ENCODE peak calls at places on chromosomes 13 and 19, in nine cellular contexts. E is Peyer's patch, K is body of pancreas, U is HCT116, A is A549, C is thyroid gland, Z is spleen, Q is esophagus squamous epithelium, X is tibial nerve. P is an unnamed sample.

GRCh38 chr13:65034266-65034665 is 2195.9 kb downstream of the PCDH9 start:
- DNase-seq in E (no peak), K (no peak), U (no peak), A (no peak), C (no peak), Z (no peak), Q (no peak), X (no peak), P (no peak)

GRCh38 chr19:46955114-46955812 is 64.4 kb upstream of the NPAS1 start:
- DNase-seq in E (no peak), K (no peak), U (no peak), A (no peak), C (no peak), Z (no peak), Q (no peak), X (no peak), P (no peak)

GRCh38 chr13:40494513-40494912 is 171.9 kb downstream of the FOXO1 start:
- DNase-seq in E (no peak), K (no peak), U (no peak), A (no peak), C (no peak), Z (no peak), Q (no peak), X (no peak), P (no peak)

GRCh38 chr19:6048348-6048747 is 62.0 kb downstream of the RFX2 start:
- DNase-seq in E (no peak), K (no peak), U (no peak), A (no peak), C (peak; percentile 24), Z (no peak), Q (no peak), X (no peak), P (no peak)

GRCh38 chr13:110398564-110399507 is 91.8 kb downstream of the COL4A2 start:
- DNase-seq in E (no peak), K (no peak), U (no peak), A (no peak), C (no peak), Z (no peak), Q (no peak), X (no peak), P (no peak)

GRCh38 chr19:55264531-55264930 is 5.7 kb upstream of the PPP6R1 start:
- DNase-seq in E (no peak), K (no peak), U (no peak), A (no peak), C (no peak), Z (no peak), Q (no peak), X (no peak), P (no peak)

GRCh38 chr13:88601949-88602348 is 930.8 kb downstream of the SLITRK5 start:
- DNase-seq in E (no peak), K (no peak), U (no peak), A (no peak), C (no peak), Z (no peak), Q (no peak), X (no peak), P (no peak)

GRCh38 chr13:41034862-41035261 is 15.7 kb upstream of the ELF1 start:
- DNase-seq in E (no peak), K (no peak), U (no peak), A (no peak), C (no peak), Z (no peak), Q (no peak), X (no peak), P (no peak)

GRCh38 chr13:96636310-96636709 is 358.0 kb downstream of the OXGR1 start:
- DNase-seq in E (no peak), K (no peak), U (no peak), A (no peak), C (no peak), Z (no peak), Q (no peak), X (no peak), P (no peak)

GRCh38 chr13:35309711-35310110 is 166.8 kb downstream of the MAB21L1 start:
- DNase-seq in E (no peak), K (no peak), U (no peak), A (no peak), C (no peak), Z (no peak), Q (no peak), X (no peak), P (no peak)

GRCh38 chr19:33715462-33715861 is 81.2 kb upstream of the KCTD15 start:
- DNase-seq in E (no peak), K (no peak), U (no peak), A (no peak), C (no peak), Z (peak; percentile 41), Q (no peak), X (no peak), P (no peak)

GRCh38 chr13:105059786-105060185 is 1475.7 kb downstream of the EFNB2 start:
- DNase-seq in E (no peak), K (no peak), U (no peak), A (no peak), C (no peak), Z (no peak), Q (no peak), X (no peak), P (no peak)

GRCh38 chr13:33188093-33188882 is 97.3 kb downstream of the STARD13 start:
- DNase-seq in E (no peak), K (no peak), U (no peak), A (no peak), C (no peak), Z (no peak), Q (no peak), X (no peak), P (no peak)

GRCh38 chr13:112506046-112506445 is 81.9 kb downstream of the TUBGCP3 start:
- DNase-seq in E (no peak), K (no peak), U (no peak), A (no peak), C (no peak), Z (no peak), Q (no peak), X (no peak), P (no peak)

GRCh38 chr13:28935104-28935503 is 115.0 kb downstream of the MTUS2 start:
- DNase-seq in E (no peak), K (no peak), U (no peak), A (no peak), C (no peak), Z (no peak), Q (no peak), X (no peak), P (no peak)

GRCh38 chr13:49098198-49098597 is 121.9 kb upstream of the MLNR start:
- DNase-seq in E (no peak), K (no peak), U (peak; percentile 81), A (peak; percentile 70), C (no peak), Z (no peak), Q (no peak), X (no peak), P (peak; percentile 18)

GRCh38 chr13:111976474-111977183 is 90.3 kb upstream of the SOX1 start:
- DNase-seq in E (no peak), K (no peak), U (no peak), A (no peak), C (no peak), Z (no peak), Q (no peak), X (no peak), P (no peak)

GRCh38 chr19:3855321-3855720 is 13.5 kb downstream of the ZFR2 start:
- DNase-seq in E (peak; percentile 76), K (no peak), U (no peak), A (peak; percentile 11), C (no peak), Z (no peak), Q (no peak), X (no peak), P (no peak)

GRCh38 chr13:23350009-23350408 is 83.5 kb downstream of the SACS start:
- DNase-seq in E (no peak), K (no peak), U (no peak), A (peak; percentile 72), C (no peak), Z (no peak), Q (no peak), X (no peak), P (no peak)

GRCh38 chr19:57803594-57804325 is 11.0 kb downstream of the ZNF552 start:
- DNase-seq in E (peak; percentile 59), K (no peak), U (peak; percentile 12), A (no peak), C (peak; percentile 35), Z (no peak), Q (no peak), X (no peak), P (no peak)

GRCh38 chr19:55642153-55643002 is 1.1 kb upstream of the ZNF581 start:
- DNase-seq in E (peak; percentile 45), K (no peak), U (no peak), A (no peak), C (peak; percentile 54), Z (peak; percentile 88), Q (no peak), X (no peak), P (no peak)

GRCh38 chr13:87128006-87128405 is 543.2 kb upstream of the SLITRK5 start:
- DNase-seq in E (no peak), K (no peak), U (no peak), A (no peak), C (no peak), Z (no peak), Q (no peak), X (no peak), P (no peak)

GRCh38 chr19:9818734-9819589 is at the start of gene FBXL12:
- DNase-seq in E (peak; percentile 100), K (peak; percentile 100), U (peak; percentile 99), A (peak; percentile 99), C (peak; percentile 100), Z (peak; percentile 100), Q (peak; percentile 100), X (peak; percentile 100), P (peak; percentile 100)
- TF ChIP-seq POLR2A in E (peak; percentile 85), K (peak; percentile 91), U (peak; percentile 57), A (peak; percentile 75), C (peak; percentile 83), Z (no peak), Q (peak; percentile 41), X (peak; percentile 91), P (peak; percentile 91)

GRCh38 chr19:8401981-8402411 is 11.1 kb upstream of the MARCHF2 start:
- DNase-seq in E (no peak), K (no peak), U (no peak), A (no peak), C (no peak), Z (no peak), Q (no peak), X (no peak), P (no peak)
- H3K4me1 ChIP-seq in E (no peaks in the 10 kb centered on the region), K (peaks cover 25% of the 10 kb centered on the region), U (peaks cover 3% of the 10 kb centered on the region), A (peaks cover 8% of the 10 kb centered on the region), C (peaks cover 31% of the 10 kb centered on the region), Z (peaks cover 16% of the 10 kb centered on the region), Q (peaks cover 47% of the 10 kb centered on the region), X (no peaks in the 10 kb centered on the region), P (no peaks in the 10 kb centered on the region)

GRCh38 chr19:39833464-39834286 is at the start of gene DYRK1B:
- DNase-seq in E (peak; percentile 98), K (peak; percentile 97), U (no peak), A (peak; percentile 100), C (peak; percentile 99), Z (peak; percentile 98), Q (peak; percentile 89), X (peak; percentile 96), P (peak; percentile 98)
- TF ChIP-seq POLR2A in E (no peak), K (peak; percentile 60), U (no peak), A (peak; percentile 40), C (peak; percentile 70), Z (no peak), Q (no peak), X (peak; percentile 56), P (no peak)

DNA sequence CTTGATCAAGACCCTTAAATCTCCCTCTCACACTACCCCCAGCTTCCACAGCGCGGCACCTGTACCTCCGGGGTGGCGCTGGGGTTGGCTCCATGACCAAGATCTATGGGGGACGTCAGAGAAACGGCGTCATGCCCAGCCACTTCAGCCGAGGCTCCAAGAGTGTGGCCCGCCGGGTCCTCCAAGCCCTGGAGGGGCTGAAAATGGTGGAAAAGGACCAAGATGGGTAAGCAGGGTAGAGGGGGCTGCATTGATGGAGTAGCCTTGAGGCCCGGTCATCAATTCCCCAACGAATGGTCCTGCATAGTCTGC is 8.1 kb upstream of the CD79A start:
- DNase-seq in E (no peak), K (no peak), U (no peak), A (no peak), C (no peak), Z (no peak), Q (no peak), X (no peak), P (no peak)
- H3K4me1 ChIP-seq in E (peaks cover 45% of the 10 kb centered on the region), K (peaks cover 47% of the 10 kb centered on the region), U (peaks cover 52% of the 10 kb centered on the region), A (peaks cover 64% of the 10 kb centered on the region), C (peaks cover 13% of the 10 kb centered on the region), Z (peaks cover 78% of the 10 kb centered on the region), Q (peaks cover 84% of the 10 kb centered on the region), X (no peaks in the 10 kb centered on the region), P (peaks cover 4% of the 10 kb centered on the region)

P was measured in prostate gland.